ENCODE peak calls at places on chromosomes 5 and 9, in five cellular contexts. One of them, this sample, is unnamed.

GRCh38 chr5:34571380-34572041 is 84.6 kb upstream of the RAI14 start:
- DNase-seq in neural progenitor cell: no peak
- DNase-seq in SK-N-SH: no peak
- DNase-seq in PC-3: no peak
- DNase-seq in MM.1S: no peak
- DNase-seq in this sample: no peak

GRCh38 chr9:91558879-91559278 is 135.2 kb upstream of the NFIL3 start:
- DNase-seq in neural progenitor cell: no peak
- DNase-seq in SK-N-SH: no peak
- DNase-seq in PC-3: no peak
- DNase-seq in MM.1S: no peak
- DNase-seq in this sample: no peak

GRCh38 chr9:13282998-13283397 is 3.5 kb upstream of the MPDZ start:
- DNase-seq in neural progenitor cell: peak; percentile 26
- DNase-seq in SK-N-SH: no peak
- DNase-seq in PC-3: no peak
- DNase-seq in MM.1S: no peak
- DNase-seq in this sample: no peak

GRCh38 chr9:121619989-121620673 is 31.3 kb upstream of the DAB2IP start:
- DNase-seq in neural progenitor cell: no peak
- DNase-seq in SK-N-SH: no peak
- DNase-seq in PC-3: no peak
- DNase-seq in MM.1S: no peak
- DNase-seq in this sample: no peak

GRCh38 chr5:115262066-115262404 is 642 bp downstream of the PGGT1B start:
- DNase-seq in neural progenitor cell: peak; percentile 24
- DNase-seq in SK-N-SH: no peak
- DNase-seq in PC-3: peak; percentile 23
- DNase-seq in MM.1S: no peak
- DNase-seq in this sample: no peak

GRCh38 chr9:81082251-81082650 is 607.1 kb downstream of the TLE1 start:
- DNase-seq in neural progenitor cell: no peak
- DNase-seq in SK-N-SH: no peak
- DNase-seq in PC-3: no peak
- DNase-seq in MM.1S: no peak
- DNase-seq in this sample: no peak

GRCh38 chr9:19675492-19675891 is 113.3 kb downstream of the SLC24A2 start:
- DNase-seq in neural progenitor cell: no peak
- DNase-seq in SK-N-SH: no peak
- DNase-seq in PC-3: no peak
- DNase-seq in MM.1S: no peak
- DNase-seq in this sample: no peak

GRCh38 chr5:5409151-5409810 is 13.2 kb upstream of the ICE1 start:
- DNase-seq in neural progenitor cell: peak; percentile 26
- DNase-seq in SK-N-SH: no peak
- DNase-seq in PC-3: peak; percentile 43
- DNase-seq in MM.1S: no peak
- DNase-seq in this sample: peak; percentile 83

GRCh38 chr5:57033103-57033502 is 81.2 kb upstream of the MIER3 start:
- DNase-seq in neural progenitor cell: no peak
- DNase-seq in SK-N-SH: no peak
- DNase-seq in PC-3: peak; percentile 78
- DNase-seq in MM.1S: no peak
- DNase-seq in this sample: no peak

GRCh38 chr5:142280066-142281011 is 44.5 kb downstream of the SPRY4 start:
- DNase-seq in neural progenitor cell: peak; percentile 84
- DNase-seq in SK-N-SH: peak; percentile 47
- DNase-seq in PC-3: no peak
- DNase-seq in MM.1S: no peak
- DNase-seq in this sample: no peak

GRCh38 chr9:34492051-34492450 is 30.7 kb downstream of the ENHO start:
- DNase-seq in neural progenitor cell: no peak
- DNase-seq in SK-N-SH: peak; percentile 37
- DNase-seq in PC-3: no peak
- DNase-seq in MM.1S: no peak
- DNase-seq in this sample: peak; percentile 9

GRCh38 chr5:52987711-52988329 is 1.3 kb upstream of the ITGA2 start:
- DNase-seq in neural progenitor cell: no peak
- DNase-seq in SK-N-SH: no peak
- DNase-seq in PC-3: peak; percentile 97
- DNase-seq in MM.1S: no peak
- DNase-seq in this sample: no peak

GRCh38 chr5:175820230-175820629 is 51.1 kb upstream of the CPLX2 start:
- DNase-seq in neural progenitor cell: no peak
- DNase-seq in SK-N-SH: no peak
- DNase-seq in PC-3: no peak
- DNase-seq in MM.1S: no peak
- DNase-seq in this sample: no peak

GRCh38 chr5:69335341-69335975 is 2.9 kb upstream of the CCDC125 start:
- DNase-seq in neural progenitor cell: no peak
- DNase-seq in SK-N-SH: no peak
- DNase-seq in PC-3: peak; percentile 24
- DNase-seq in MM.1S: no peak
- DNase-seq in this sample: no peak

GRCh38 chr5:170312666-170313065 is 15.1 kb upstream of the LCP2 start:
- DNase-seq in neural progenitor cell: no peak
- DNase-seq in SK-N-SH: no peak
- DNase-seq in PC-3: no peak
- DNase-seq in MM.1S: no peak
- DNase-seq in this sample: no peak

GRCh38 chr9:19922476-19923118 is 133.8 kb upstream of the SLC24A2 start:
- DNase-seq in neural progenitor cell: peak; percentile 87
- DNase-seq in SK-N-SH: peak; percentile 72
- DNase-seq in PC-3: peak; percentile 63
- DNase-seq in MM.1S: no peak
- DNase-seq in this sample: no peak

GRCh38 chr5:35963381-35963843 is 25.0 kb upstream of the CAPSL start:
- DNase-seq in neural progenitor cell: peak; percentile 28
- DNase-seq in SK-N-SH: peak; percentile 10
- DNase-seq in PC-3: peak; percentile 58
- DNase-seq in MM.1S: peak; percentile 14
- DNase-seq in this sample: peak; percentile 11

GRCh38 chr5:159135896-159136531 is 36.3 kb upstream of the EBF1 start:
- DNase-seq in neural progenitor cell: no peak
- DNase-seq in SK-N-SH: no peak
- DNase-seq in PC-3: peak; percentile 48
- DNase-seq in MM.1S: no peak
- DNase-seq in this sample: no peak

GRCh38 chr5:91281409-91281808 is 101.7 kb downstream of the ARRDC3 start:
- DNase-seq in neural progenitor cell: no peak
- DNase-seq in SK-N-SH: no peak
- DNase-seq in PC-3: peak; percentile 62
- DNase-seq in MM.1S: no peak
- DNase-seq in this sample: no peak

GRCh38 chr9:92003308-92004044 is 53.4 kb upstream of the ROR2 start:
- DNase-seq in neural progenitor cell: no peak
- DNase-seq in SK-N-SH: no peak
- DNase-seq in PC-3: no peak
- DNase-seq in MM.1S: no peak
- DNase-seq in this sample: no peak

GRCh38 chr5:11164456-11165286 is 403.6 kb upstream of the DAP start:
- DNase-seq in neural progenitor cell: no peak
- DNase-seq in SK-N-SH: no peak
- DNase-seq in PC-3: no peak
- DNase-seq in MM.1S: no peak
- DNase-seq in this sample: no peak

GRCh38 chr5:350355-350754 is 28.8 kb downstream of the AHRR start:
- DNase-seq in neural progenitor cell: peak; percentile 50
- DNase-seq in SK-N-SH: peak; percentile 42
- DNase-seq in PC-3: no peak
- DNase-seq in MM.1S: no peak
- DNase-seq in this sample: no peak

GRCh38 chr5:66724336-66724735 is 128.1 kb downstream of the MAST4 start:
- DNase-seq in neural progenitor cell: no peak
- DNase-seq in SK-N-SH: no peak
- DNase-seq in PC-3: no peak
- DNase-seq in MM.1S: no peak
- DNase-seq in this sample: no peak

GRCh38 chr5:59583810-59584562 is 309.5 kb downstream of the PDE4D start:
- DNase-seq in neural progenitor cell: no peak
- DNase-seq in SK-N-SH: no peak
- DNase-seq in PC-3: no peak
- DNase-seq in MM.1S: no peak
- DNase-seq in this sample: no peak

GRCh38 chr5:10689391-10690081 is 71.5 kb downstream of the DAP start:
- DNase-seq in neural progenitor cell: peak; percentile 66
- DNase-seq in SK-N-SH: peak; percentile 60
- DNase-seq in PC-3: peak; percentile 68
- DNase-seq in MM.1S: peak; percentile 10
- DNase-seq in this sample: peak; percentile 40

GRCh38 chr5:131379723-131380122 is 115.9 kb downstream of the CDC42SE2 start:
- DNase-seq in neural progenitor cell: no peak
- DNase-seq in SK-N-SH: no peak
- DNase-seq in PC-3: peak; percentile 61
- DNase-seq in MM.1S: peak; percentile 88
- DNase-seq in this sample: peak; percentile 72
- H3K79me2 ChIP-seq in neural progenitor cell: peaks cover 31% of the 10 kb centered on the region
- H3K79me2 ChIP-seq in SK-N-SH: peaks cover 51% of the 10 kb centered on the region
- H3K79me2 ChIP-seq in PC-3: no peaks in the 10 kb centered on the region
- H3K79me2 ChIP-seq in MM.1S: peaks cover 64% of the 10 kb centered on the region
- H3K79me2 ChIP-seq in this sample: peaks cover 92% of the 10 kb centered on the region

GRCh38 chr9:89347651-89348050 is 29.4 kb downstream of the SECISBP2 start:
- DNase-seq in neural progenitor cell: no peak
- DNase-seq in SK-N-SH: no peak
- DNase-seq in PC-3: no peak
- DNase-seq in MM.1S: no peak
- DNase-seq in this sample: no peak
- TF ChIP-seq EZH2phosphoT487 in neural progenitor cell: no peak
- TF ChIP-seq EZH2phosphoT487 in SK-N-SH: no peak
- TF ChIP-seq EZH2phosphoT487 in PC-3: no peak
- TF ChIP-seq EZH2phosphoT487 in MM.1S: no peak
- TF ChIP-seq EZH2phosphoT487 in this sample: no peak

GRCh38 chr5:14219800-14220512 is 76.8 kb downstream of the TRIO start:
- DNase-seq in neural progenitor cell: no peak
- DNase-seq in SK-N-SH: no peak
- DNase-seq in PC-3: no peak
- DNase-seq in MM.1S: no peak
- DNase-seq in this sample: no peak
- H4K20me1 ChIP-seq in neural progenitor cell: peaks cover 97% of the 10 kb centered on the region
- H4K20me1 ChIP-seq in SK-N-SH: peaks cover 96% of the 10 kb centered on the region
- H4K20me1 ChIP-seq in PC-3: peaks cover 53% of the 10 kb centered on the region
- H4K20me1 ChIP-seq in MM.1S: no peaks in the 10 kb centered on the region
- H4K20me1 ChIP-seq in this sample: no peaks in the 10 kb centered on the region

GRCh38 chr5:75524071-75524470 is 12.4 kb downstream of the POLK start:
- DNase-seq in neural progenitor cell: no peak
- DNase-seq in SK-N-SH: no peak
- DNase-seq in PC-3: peak; percentile 13
- DNase-seq in MM.1S: peak; percentile 38
- DNase-seq in this sample: peak; percentile 17
- H3K79me2 ChIP-seq in neural progenitor cell: peaks cover 62% of the 10 kb centered on the region
- H3K79me2 ChIP-seq in SK-N-SH: peaks cover 97% of the 10 kb centered on the region
- H3K79me2 ChIP-seq in PC-3: peaks cover 64% of the 10 kb centered on the region
- H3K79me2 ChIP-seq in MM.1S: peaks cover 51% of the 10 kb centered on the region
- H3K79me2 ChIP-seq in this sample: peaks cover 77% of the 10 kb centered on the region

GRCh38 chr9:76390656-76391055 is 3.6 kb downstream of the RFK start:
- DNase-seq in neural progenitor cell: no peak
- DNase-seq in SK-N-SH: no peak
- DNase-seq in PC-3: no peak
- DNase-seq in MM.1S: no peak
- DNase-seq in this sample: no peak
- TF ChIP-seq EZH2phosphoT487 in neural progenitor cell: no peak
- TF ChIP-seq EZH2phosphoT487 in SK-N-SH: no peak
- TF ChIP-seq EZH2phosphoT487 in PC-3: no peak
- TF ChIP-seq EZH2phosphoT487 in MM.1S: no peak
- TF ChIP-seq EZH2phosphoT487 in this sample: no peak

GRCh38 chr9:72271617-72272478 is 93.2 kb downstream of the ZFAND5 start:
- DNase-seq in neural progenitor cell: peak; percentile 73
- DNase-seq in SK-N-SH: peak; percentile 50
- DNase-seq in PC-3: peak; percentile 72
- DNase-seq in MM.1S: peak; percentile 62
- DNase-seq in this sample: peak; percentile 60

GRCh38 chr9:72274916-72275315 is 90.1 kb downstream of the ZFAND5 start:
- DNase-seq in neural progenitor cell: no peak
- DNase-seq in SK-N-SH: no peak
- DNase-seq in PC-3: no peak
- DNase-seq in MM.1S: no peak
- DNase-seq in this sample: no peak

GRCh38 chr9:72263572-72263971 is 101.4 kb downstream of the ZFAND5 start:
- DNase-seq in neural progenitor cell: no peak
- DNase-seq in SK-N-SH: no peak
- DNase-seq in PC-3: no peak
- DNase-seq in MM.1S: no peak
- DNase-seq in this sample: no peak

GRCh38 chr9:72268961-72269360 is 96.0 kb downstream of the ZFAND5 start:
- DNase-seq in neural progenitor cell: no peak
- DNase-seq in SK-N-SH: no peak
- DNase-seq in PC-3: no peak
- DNase-seq in MM.1S: no peak
- DNase-seq in this sample: no peak
- H4K20me1 ChIP-seq in neural progenitor cell: no peaks in the 10 kb centered on the region
- H4K20me1 ChIP-seq in SK-N-SH: no peaks in the 10 kb centered on the region
- H4K20me1 ChIP-seq in PC-3: no peaks in the 10 kb centered on the region
- H4K20me1 ChIP-seq in MM.1S: no peaks in the 10 kb centered on the region
- H4K20me1 ChIP-seq in this sample: no peaks in the 10 kb centered on the region

DNA sequence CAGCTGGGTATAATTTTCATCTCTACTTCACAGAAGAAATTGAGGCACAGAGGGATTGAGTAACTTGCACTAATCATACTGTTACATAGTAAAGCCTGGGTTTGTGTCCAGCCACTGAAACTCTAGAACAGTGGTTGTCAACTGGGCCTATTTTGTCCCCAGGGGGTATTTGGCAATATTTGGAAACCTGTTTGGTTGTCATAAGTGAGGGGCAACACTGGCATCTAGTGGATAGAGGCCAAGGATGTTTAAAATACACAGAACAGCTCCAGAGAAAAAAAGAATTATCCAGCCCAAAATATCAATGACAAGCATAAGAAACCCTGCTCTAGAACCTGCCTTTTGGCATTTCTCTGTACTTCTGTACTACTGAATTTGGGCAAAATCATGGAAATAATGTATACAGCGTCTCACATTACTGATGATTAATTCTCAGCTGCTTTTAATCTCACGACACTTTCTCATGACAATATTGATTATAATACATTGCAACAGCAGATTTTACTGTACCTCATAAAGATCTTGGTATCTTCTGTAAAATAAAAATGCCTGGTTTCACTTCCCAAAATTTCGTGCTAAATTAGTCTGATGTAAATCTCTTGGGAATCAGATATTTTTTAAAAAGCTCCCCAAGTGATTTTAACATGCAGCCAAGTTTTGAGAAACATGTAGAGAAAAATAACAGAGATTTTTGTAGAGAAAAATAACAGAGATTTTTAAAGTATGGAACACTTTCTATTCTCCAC is 112.7 kb downstream of the RORB start:
- DNase-seq in neural progenitor cell: peak; percentile 8
- DNase-seq in SK-N-SH: peak; percentile 15
- DNase-seq in PC-3: peak; percentile 3
- DNase-seq in MM.1S: no peak
- DNase-seq in this sample: peak; percentile 7
- H3K79me2 ChIP-seq in neural progenitor cell: no peaks in the 10 kb centered on the region
- H3K79me2 ChIP-seq in SK-N-SH: no peaks in the 10 kb centered on the region
- H3K79me2 ChIP-seq in PC-3: no peaks in the 10 kb centered on the region
- H3K79me2 ChIP-seq in MM.1S: no peaks in the 10 kb centered on the region
- H3K79me2 ChIP-seq in this sample: no peaks in the 10 kb centered on the region

GRCh38 chr9:127308559-127309429 is 44.2 kb downstream of the GARNL3 start:
- DNase-seq in neural progenitor cell: no peak
- DNase-seq in SK-N-SH: peak; percentile 42
- DNase-seq in PC-3: peak; percentile 31
- DNase-seq in MM.1S: no peak
- DNase-seq in this sample: no peak
- TF ChIP-seq EZH2phosphoT487 in neural progenitor cell: no peak
- TF ChIP-seq EZH2phosphoT487 in SK-N-SH: no peak
- TF ChIP-seq EZH2phosphoT487 in PC-3: no peak
- TF ChIP-seq EZH2phosphoT487 in MM.1S: no peak
- TF ChIP-seq EZH2phosphoT487 in this sample: no peak

GRCh38 chr9:95028855-95029219 is 288.7 kb downstream of the FANCC start:
- DNase-seq in neural progenitor cell: no peak
- DNase-seq in SK-N-SH: no peak
- DNase-seq in PC-3: no peak
- DNase-seq in MM.1S: no peak
- DNase-seq in this sample: no peak
- H4K20me1 ChIP-seq in neural progenitor cell: peaks cover 4% of the 10 kb centered on the region
- H4K20me1 ChIP-seq in SK-N-SH: peaks cover 45% of the 10 kb centered on the region
- H4K20me1 ChIP-seq in PC-3: no peaks in the 10 kb centered on the region
- H4K20me1 ChIP-seq in MM.1S: no peaks in the 10 kb centered on the region
- H4K20me1 ChIP-seq in this sample: no peaks in the 10 kb centered on the region

This sample was measured in OCI-LY7.